ENCODE peak calls at places on chromosomes 4 and X, in four cellular contexts. I is MM.1S, H is pancreas, R is epithelial cell of esophagus. W is an unnamed sample.

GRCh38 chr4:102174800-102175199 is 170.5 kb downstream of the SLC39A8 start:
- DNase-seq in R (peak), H (no peak), I (no peak), W (no peak)

GRCh38 chr4:163816494-163816893 is 322.0 kb downstream of the TMA16 start:
- DNase-seq in H (no peak), I (no peak), R (peak), W (no peak)

GRCh38 chrX:123140454-123140853 is 43.6 kb upstream of the GRIA3 start:
- DNase-seq in H (no peak), I (no peak), R (no peak), W (no peak)

GRCh38 chr4:85842540-85842939 is 367.6 kb downstream of the ARHGAP24 start:
- DNase-seq in I (no peak), R (no peak), H (no peak), W (no peak)

GRCh38 chr4:54230479-54231418 is 1.7 kb downstream of the PDGFRA start:
- DNase-seq in R (peak), I (no peak), H (no peak), W (peak)

GRCh38 chrX:133606990-133607389 is 191.7 kb upstream of the GPC4 start:
- DNase-seq in H (no peak), I (no peak), R (no peak), W (no peak)

GRCh38 chrX:149630681-149631292 is 805 bp downstream of the TMEM185A start:
- DNase-seq in R (peak), I (no peak), H (no peak), W (no peak)

GRCh38 chr4:108058685-108059440 is 69.2 kb downstream of the HADH start:
- DNase-seq in H (no peak), R (peak), I (no peak), W (no peak)

DNA sequence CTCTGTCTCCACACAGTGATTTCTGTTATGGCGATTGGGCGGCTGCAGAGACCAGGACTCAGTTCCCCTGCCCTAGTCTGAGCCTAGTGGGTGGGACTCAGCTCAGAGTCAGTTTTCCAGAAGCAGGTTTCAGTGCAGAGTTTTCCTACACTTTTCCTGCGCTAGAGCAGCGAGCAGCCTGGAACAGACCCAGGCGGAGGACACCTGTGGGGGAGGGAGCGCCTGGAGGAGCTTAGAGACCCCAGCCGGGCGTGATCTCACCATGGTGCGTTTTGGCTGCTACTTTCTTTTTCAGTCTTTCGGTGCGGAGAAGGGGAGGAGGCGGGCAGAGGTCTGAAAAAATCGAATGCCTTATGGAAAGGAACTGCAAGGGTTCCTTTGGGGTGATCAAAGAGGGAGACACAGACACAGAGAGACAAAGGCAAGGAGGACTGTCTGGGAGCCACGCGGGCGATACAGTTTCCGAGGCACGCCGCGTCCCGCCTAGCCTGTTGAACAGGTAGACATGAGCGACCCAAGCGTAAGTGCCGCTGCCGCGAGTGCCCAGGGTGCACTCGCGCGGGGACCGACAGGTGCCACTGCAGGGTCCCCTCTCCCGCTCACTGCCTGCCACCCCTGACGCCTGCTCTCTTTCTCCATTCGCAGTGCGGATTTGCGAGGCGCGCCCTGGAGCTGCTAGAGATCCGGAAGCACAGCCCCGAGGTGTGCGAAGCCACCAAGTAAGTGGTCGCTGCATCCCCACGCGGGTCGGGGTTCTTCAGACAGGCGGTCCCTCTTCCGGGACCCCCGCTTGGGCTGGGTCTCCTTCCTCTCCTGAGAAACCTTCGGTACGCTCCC is at the start of gene GUCY1A1:
- DNase-seq in I (peak), R (peak), H (peak), W (peak)
- TF ChIP-seq CTCF in I (peak), R (no peak), H (no peak), W (no peak)

GRCh38 chr4:186128842-186129241 is 24.3 kb downstream of the FAM149A start:
- DNase-seq in H (no peak), I (no peak), R (no peak), W (no peak)

GRCh38 chr4:186134254-186134653 is 29.8 kb downstream of the FAM149A start:
- DNase-seq in H (no peak), R (no peak), I (peak), W (peak)

GRCh38 chr4:186137193-186137792 is 32.8 kb downstream of the FAM149A start:
- DNase-seq in R (peak), I (peak), H (no peak), W (peak)

GRCh38 chr4:186131935-186132334 is 27.4 kb downstream of the FAM149A start:
- DNase-seq in I (no peak), H (no peak), R (no peak), W (no peak)

GRCh38 chr4:186132577-186133277 is 28.2 kb downstream of the FAM149A start:
- DNase-seq in R (peak), I (peak), H (no peak), W (no peak)
- TF ChIP-seq CTCF in R (no peak), I (peak), H (no peak), W (peak)

GRCh38 chr4:12723849-12724447 is 760.2 kb downstream of the RAB28 start:
- DNase-seq in H (no peak), I (peak), R (peak), W (no peak)

GRCh38 chr4:12729384-12729783 is 754.8 kb downstream of the RAB28 start:
- DNase-seq in H (no peak), I (no peak), R (peak), W (peak)

GRCh38 chr4:12724520-12724919 is 759.6 kb downstream of the RAB28 start:
- DNase-seq in I (peak), R (peak), H (no peak), W (no peak)
- TF ChIP-seq CTCF in I (peak), R (peak), H (no peak), W (peak)

GRCh38 chr4:140312101-140312500 is 61.3 kb upstream of the SCOC start:
- DNase-seq in R (no peak), I (no peak), H (no peak), W (no peak)

GRCh38 chr4:140308366-140309123 is 64.9 kb upstream of the SCOC start:
- DNase-seq in H (peak), R (peak), I (peak), W (no peak)

GRCh38 chr4:140305053-140305452 is 68.4 kb upstream of the SCOC start:
- DNase-seq in I (no peak), H (no peak), R (peak), W (no peak)

GRCh38 chr4:140315032-140315826 is 58.2 kb upstream of the SCOC start:
- DNase-seq in H (no peak), R (no peak), I (no peak), W (no peak)

GRCh38 chr4:140309124-140309870 is 64.1 kb upstream of the SCOC start:
- DNase-seq in I (peak), H (no peak), R (peak), W (no peak)
- TF ChIP-seq CTCF in I (peak), H (no peak), R (no peak), W (no peak)

GRCh38 chr4:95095352-95095974 is 337.7 kb downstream of the BMPR1B start:
- DNase-seq in I (peak), R (peak), H (no peak), W (no peak)
- TF ChIP-seq CTCF in I (peak), R (peak), H (no peak), W (no peak)

GRCh38 chr4:182093431-182093831 is 149.8 kb upstream of the TENM3 start:
- DNase-seq in R (no peak), I (no peak), H (no peak), W (no peak)

GRCh38 chr4:182085051-182085480 is 158.1 kb upstream of the TENM3 start:
- DNase-seq in H (no peak), R (no peak), I (no peak), W (no peak)

GRCh38 chr4:182091128-182091527 is 152.1 kb upstream of the TENM3 start:
- DNase-seq in R (no peak), I (no peak), H (no peak), W (no peak)

GRCh38 chr4:182090186-182090585 is 153.0 kb upstream of the TENM3 start:
- DNase-seq in I (no peak), H (no peak), R (no peak), W (no peak)

DNA sequence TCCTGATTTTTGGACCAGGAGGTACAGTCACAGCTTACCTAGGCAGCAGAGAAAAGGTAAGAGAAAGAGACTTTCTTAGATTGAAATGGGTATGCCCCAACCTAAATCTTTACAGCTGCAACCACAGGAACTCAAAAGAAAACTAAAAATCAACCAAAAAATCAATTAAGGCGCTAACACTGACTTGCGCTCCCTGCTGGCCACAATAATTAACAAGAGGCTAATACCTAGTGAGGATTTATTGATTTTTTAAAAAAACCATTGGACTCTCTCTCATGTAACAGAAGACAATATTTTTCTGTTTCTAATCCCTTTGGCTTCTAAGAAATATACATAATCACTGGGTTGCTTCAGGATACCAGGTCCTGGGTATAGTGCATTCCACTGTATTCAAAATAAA is 153.9 kb upstream of the TENM3 start:
- DNase-seq in I (peak), R (no peak), H (peak), W (no peak)
- TF ChIP-seq CTCF in I (peak), R (peak), H (no peak), W (peak)

GRCh38 chrX:3811331-3812311 is 98.2 kb upstream of the PRKX start:
- DNase-seq in R (peak), H (peak), I (peak), W (peak)
- TF ChIP-seq CTCF in R (peak), H (no peak), I (peak), W (peak)

GRCh38 chrX:18598413-18598812 is 73.5 kb downstream of the RS1 start:
- DNase-seq in I (no peak), R (no peak), H (no peak), W (no peak)
- TF ChIP-seq CTCF in I (no peak), R (no peak), H (no peak), W (no peak)

GRCh38 chr4:20773144-20773997 is 73.1 kb downstream of the PACRGL start:
- DNase-seq in H (peak), R (peak), I (peak), W (peak)
- TF ChIP-seq CTCF in H (peak), R (peak), I (peak), W (peak)

W was measured in GM20000.